ENCODE peak calls at places on chromosomes 6 and 20, in five cellular contexts. Z is transverse colon, A is breast epithelium, M is heart left ventricle, I is gastrocnemius medialis. S is an unnamed sample.
A peak's percentile ranks its signal among the peaks of the same experiment; 100 is the strongest.

GRCh38 chr6:108684809-108685329 is 124.2 kb downstream of the FOXO3 start:
- DNase-seq in Z (peak; percentile 46), A (no peak), M (no peak), I (peak; percentile 68), S (no peak)

GRCh38 chr20:37503256-37503927 is 17.7 kb upstream of the NNAT start:
- DNase-seq in Z (no peak), A (no peak), M (peak; percentile 51), I (no peak), S (peak; percentile 47)

GRCh38 chr6:149060300-149060984 is 257.1 kb upstream of the TAB2 start:
- DNase-seq in Z (peak; percentile 64), A (no peak), M (peak; percentile 45), I (no peak), S (no peak)

GRCh38 chr6:139546117-139546495 is 171.7 kb upstream of the CITED2 start:
- DNase-seq in Z (no peak), A (no peak), M (no peak), I (no peak), S (no peak)

GRCh38 chr6:148223424-148223842 is 119.2 kb upstream of the SASH1 start:
- DNase-seq in Z (no peak), A (no peak), M (no peak), I (no peak), S (no peak)

GRCh38 chr6:14676084-14676483 is 558.5 kb downstream of the CD83 start:
- DNase-seq in Z (no peak), A (no peak), M (no peak), I (no peak), S (no peak)

GRCh38 chr6:39005774-39006173 is 42.8 kb upstream of the GLP1R start:
- DNase-seq in Z (no peak), A (no peak), M (no peak), I (no peak), S (no peak)

GRCh38 chr6:148547110-148547509 is 199.7 kb upstream of the UST start:
- DNase-seq in Z (no peak), A (no peak), M (no peak), I (no peak), S (no peak)

GRCh38 chr20:31663838-31664695 is 26.4 kb downstream of the COX4I2 start:
- DNase-seq in Z (peak; percentile 77), A (no peak), M (no peak), I (no peak), S (peak; percentile 85)

GRCh38 chr6:90459225-90459758 is 127.6 kb downstream of the MAP3K7 start:
- DNase-seq in Z (no peak), A (no peak), M (no peak), I (no peak), S (no peak)

DNA sequence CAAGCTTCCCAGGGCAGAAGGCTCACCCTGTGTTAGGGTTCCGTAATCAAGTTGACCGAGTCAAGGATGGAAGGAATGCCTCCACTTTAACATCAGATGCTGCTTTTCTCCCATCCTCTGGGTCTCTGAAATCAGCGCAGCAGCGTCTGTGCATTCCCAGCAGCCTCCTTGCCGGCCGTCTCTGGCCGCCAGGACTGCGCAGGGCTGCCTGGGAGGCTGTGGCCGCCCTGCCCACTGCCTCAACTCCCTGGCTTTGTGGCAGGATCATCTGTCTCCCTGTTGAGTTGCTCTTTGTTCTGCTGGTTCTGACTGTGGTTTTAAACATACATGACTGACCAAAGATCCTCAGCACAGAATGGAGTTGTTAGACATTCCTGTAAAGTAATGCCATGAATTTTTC is 56.5 kb downstream of the DLL1 start:
- DNase-seq in Z (no peak), A (no peak), M (no peak), I (no peak), S (no peak)
- TF ChIP-seq CTCF in Z (no peak), A (no peak), M (no peak), I (no peak), S (no peak)

GRCh38 chr6:117482240-117483003 is at the start of gene DCBLD1:
- DNase-seq in Z (peak; percentile 86), A (peak; percentile 55), M (peak; percentile 87), I (peak; percentile 61), S (peak; percentile 86)
- TF ChIP-seq POLR2A in Z (peak; percentile 65), A (no peak), M (no peak), I (peak; percentile 52), S (peak; percentile 94)

GRCh38 chr6:3607171-3607570 is 144.3 kb downstream of the PXDC1 start:
- DNase-seq in Z (no peak), A (peak; percentile 0), M (no peak), I (no peak), S (no peak)

GRCh38 chr6:3608159-3608558 is 143.4 kb downstream of the PXDC1 start:
- DNase-seq in Z (no peak), A (peak; percentile 25), M (no peak), I (no peak), S (no peak)

GRCh38 chr6:3607599-3607998 is 143.9 kb downstream of the PXDC1 start:
- DNase-seq in Z (no peak), A (peak; percentile 38), M (no peak), I (no peak), S (no peak)

GRCh38 chr6:3601570-3601969 is 144.7 kb upstream of the SLC22A23 start:
- DNase-seq in Z (no peak), A (no peak), M (no peak), I (no peak), S (no peak)

GRCh38 chr6:3603443-3604130 is 146.7 kb upstream of the SLC22A23 start:
- DNase-seq in Z (no peak), A (no peak), M (no peak), I (no peak), S (no peak)
- TF ChIP-seq CTCF in Z (no peak), A (no peak), M (no peak), I (no peak), S (no peak)

GRCh38 chr6:135814043-135814442 is 37.5 kb upstream of the PDE7B start:
- DNase-seq in Z (no peak), A (no peak), M (no peak), I (no peak), S (peak; percentile 57)
- TF ChIP-seq POLR2A in Z (no peak), A (no peak), M (no peak), I (no peak), S (no peak)

GRCh38 chr6:46674410-46674809 is 13.3 kb upstream of the TDRD6 start:
- DNase-seq in Z (no peak), A (no peak), M (no peak), I (no peak), S (no peak)

GRCh38 chr6:46676604-46677313 is 10.9 kb upstream of the TDRD6 start:
- DNase-seq in Z (no peak), A (no peak), M (no peak), I (no peak), S (no peak)

DNA sequence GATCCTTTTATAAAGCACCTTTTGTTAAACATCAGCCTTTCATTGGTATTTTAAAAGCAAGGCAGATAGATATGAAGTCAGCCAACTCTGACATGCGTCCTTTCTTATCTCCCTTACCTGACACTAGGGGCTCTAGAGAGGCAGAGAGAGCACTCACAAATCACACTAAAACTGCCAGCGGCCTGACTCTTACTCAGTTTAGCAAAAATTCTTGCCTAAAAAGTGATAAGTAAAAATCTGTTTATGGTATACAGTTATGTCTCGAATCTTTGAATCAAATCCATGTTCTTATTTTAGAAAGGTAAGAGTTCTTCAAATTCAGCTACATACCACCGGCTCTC is 10.4 kb upstream of the TDRD6 start:
- DNase-seq in Z (no peak), A (no peak), M (no peak), I (no peak), S (no peak)
- TF ChIP-seq CTCF in Z (no peak), A (no peak), M (no peak), I (no peak), S (peak; percentile 10)

GRCh38 chr6:26054937-26055669 is 32.1 kb upstream of the HFE start:
- DNase-seq in Z (peak; percentile 90), A (peak; percentile 91), M (peak; percentile 89), I (peak; percentile 86), S (peak; percentile 77)
- TF ChIP-seq POLR2A in Z (peak; percentile 68), A (peak; percentile 58), M (no peak), I (peak; percentile 21), S (peak; percentile 58)

GRCh38 chr20:46305331-46305972 is 2.8 kb downstream of the CDH22 start:
- DNase-seq in Z (no peak), A (no peak), M (no peak), I (no peak), S (no peak)
- TF ChIP-seq CTCF in Z (no peak), A (no peak), M (no peak), I (no peak), S (no peak)

DNA sequence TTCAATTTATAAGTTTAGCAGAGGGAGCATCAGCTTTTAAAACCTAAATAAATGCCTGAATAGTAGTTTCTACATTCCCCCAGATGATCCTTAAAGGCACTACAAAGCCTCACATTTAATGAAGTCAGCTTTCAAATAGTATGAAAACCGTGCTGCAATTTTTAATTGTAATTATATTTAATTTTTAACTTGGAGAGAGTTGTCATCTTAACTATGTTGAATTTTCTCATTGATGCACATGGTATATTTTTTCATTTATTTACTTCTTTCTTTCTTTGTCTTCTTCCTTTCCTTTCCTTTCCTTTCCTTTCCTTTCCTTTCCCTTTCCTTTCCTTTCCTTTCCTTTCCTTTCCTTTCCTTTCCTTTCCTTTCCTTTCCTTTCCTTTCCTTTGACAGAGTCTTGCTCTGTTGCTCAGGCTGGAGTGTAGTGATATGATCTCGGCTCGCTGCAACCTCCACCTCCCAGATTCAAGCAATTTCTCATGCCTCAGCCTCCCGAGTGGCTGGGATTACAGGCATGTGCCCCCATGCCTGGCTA is 7.7 kb upstream of the SF3B5 start:
- DNase-seq in Z (no peak), A (no peak), M (no peak), I (no peak), S (no peak)
- TF ChIP-seq POLR2A in Z (no peak), A (no peak), M (no peak), I (no peak), S (no peak)